ENCODE peak calls at places on chromosomes 2 and 18, in ten cellular contexts. One of them, this sample, is unnamed.

GRCh38 chr2:182186132-182186735 is 200.6 kb downstream of the PPP1R1C start:
- DNase-seq in right atrium auricular region: no peak
- DNase-seq in WTC11: no peak
- DNase-seq in right lobe of liver: no peak
- DNase-seq in cardiac fibroblast: peak; percentile 65
- DNase-seq in mesothelial cell of epicardium: no peak
- DNase-seq in glutamatergic neuron: no peak
- DNase-seq in IMR-90: peak; percentile 34
- DNase-seq in adrenal gland: no peak
- DNase-seq in ovary: no peak
- DNase-seq in this sample: peak; percentile 19

GRCh38 chr2:226130192-226130591 is 669.4 kb downstream of the IRS1 start:
- DNase-seq in right atrium auricular region: no peak
- DNase-seq in WTC11: no peak
- DNase-seq in right lobe of liver: no peak
- DNase-seq in cardiac fibroblast: peak; percentile 42
- DNase-seq in mesothelial cell of epicardium: no peak
- DNase-seq in glutamatergic neuron: no peak
- DNase-seq in IMR-90: peak; percentile 34
- DNase-seq in adrenal gland: no peak
- DNase-seq in ovary: no peak
- DNase-seq in this sample: no peak

GRCh38 chr2:120322329-120322728 is 23.6 kb upstream of the INHBB start:
- DNase-seq in right atrium auricular region: no peak
- DNase-seq in WTC11: no peak
- DNase-seq in right lobe of liver: peak; percentile 23
- DNase-seq in cardiac fibroblast: no peak
- DNase-seq in mesothelial cell of epicardium: no peak
- DNase-seq in glutamatergic neuron: no peak
- DNase-seq in IMR-90: no peak
- DNase-seq in adrenal gland: no peak
- DNase-seq in ovary: no peak
- DNase-seq in this sample: no peak

GRCh38 chr2:122634261-122634660 is 878.8 kb downstream of the TSN start:
- DNase-seq in right atrium auricular region: no peak
- DNase-seq in WTC11: no peak
- DNase-seq in right lobe of liver: no peak
- DNase-seq in cardiac fibroblast: peak; percentile 97
- DNase-seq in mesothelial cell of epicardium: no peak
- DNase-seq in glutamatergic neuron: no peak
- DNase-seq in IMR-90: peak; percentile 58
- DNase-seq in adrenal gland: peak; percentile 8
- DNase-seq in ovary: no peak
- DNase-seq in this sample: no peak

GRCh38 chr18:8696749-8697211 is 8.6 kb upstream of the MTCL1 start:
- DNase-seq in right atrium auricular region: peak; percentile 84
- DNase-seq in WTC11: peak; percentile 83
- DNase-seq in right lobe of liver: peak; percentile 76
- DNase-seq in cardiac fibroblast: peak; percentile 67
- DNase-seq in mesothelial cell of epicardium: peak; percentile 91
- DNase-seq in glutamatergic neuron: peak; percentile 87
- DNase-seq in IMR-90: peak; percentile 48
- DNase-seq in adrenal gland: peak; percentile 82
- DNase-seq in ovary: peak; percentile 82
- DNase-seq in this sample: peak; percentile 79

GRCh38 chr18:38940863-38941531 is 1375.4 kb upstream of the CELF4 start:
- DNase-seq in right atrium auricular region: no peak
- DNase-seq in WTC11: no peak
- DNase-seq in right lobe of liver: no peak
- DNase-seq in cardiac fibroblast: peak; percentile 62
- DNase-seq in mesothelial cell of epicardium: no peak
- DNase-seq in glutamatergic neuron: no peak
- DNase-seq in IMR-90: peak; percentile 53
- DNase-seq in adrenal gland: no peak
- DNase-seq in ovary: no peak
- DNase-seq in this sample: peak; percentile 65

GRCh38 chr2:203707530-203707929 is 1.1 kb downstream of the CD28 start:
- DNase-seq in right atrium auricular region: no peak
- DNase-seq in WTC11: no peak
- DNase-seq in right lobe of liver: no peak
- DNase-seq in cardiac fibroblast: no peak
- DNase-seq in mesothelial cell of epicardium: no peak
- DNase-seq in glutamatergic neuron: no peak
- DNase-seq in IMR-90: no peak
- DNase-seq in adrenal gland: no peak
- DNase-seq in ovary: no peak
- DNase-seq in this sample: no peak

GRCh38 chr2:144460981-144461766 is 58.7 kb downstream of the ZEB2 start:
- DNase-seq in right atrium auricular region: peak; percentile 85
- DNase-seq in WTC11: no peak
- DNase-seq in right lobe of liver: no peak
- DNase-seq in cardiac fibroblast: peak; percentile 90
- DNase-seq in mesothelial cell of epicardium: no peak
- DNase-seq in glutamatergic neuron: no peak
- DNase-seq in IMR-90: peak; percentile 86
- DNase-seq in adrenal gland: peak; percentile 65
- DNase-seq in ovary: no peak
- DNase-seq in this sample: no peak

GRCh38 chr2:232898592-232899541 is 28.8 kb downstream of the SNORC start:
- DNase-seq in right atrium auricular region: no peak
- DNase-seq in WTC11: no peak
- DNase-seq in right lobe of liver: no peak
- DNase-seq in cardiac fibroblast: peak; percentile 63
- DNase-seq in mesothelial cell of epicardium: peak; percentile 38
- DNase-seq in glutamatergic neuron: no peak
- DNase-seq in IMR-90: peak; percentile 75
- DNase-seq in adrenal gland: peak; percentile 72
- DNase-seq in ovary: no peak
- DNase-seq in this sample: no peak

GRCh38 chr18:33114749-33115148 is 325.8 kb downstream of the CCDC178 start:
- DNase-seq in right atrium auricular region: no peak
- DNase-seq in WTC11: no peak
- DNase-seq in right lobe of liver: no peak
- DNase-seq in cardiac fibroblast: no peak
- DNase-seq in mesothelial cell of epicardium: no peak
- DNase-seq in glutamatergic neuron: no peak
- DNase-seq in IMR-90: no peak
- DNase-seq in adrenal gland: no peak
- DNase-seq in ovary: no peak
- DNase-seq in this sample: no peak

GRCh38 chr18:51622676-51623075 is 425.2 kb upstream of the MEX3C start:
- DNase-seq in right atrium auricular region: no peak
- DNase-seq in WTC11: peak; percentile 16
- DNase-seq in right lobe of liver: no peak
- DNase-seq in cardiac fibroblast: no peak
- DNase-seq in mesothelial cell of epicardium: no peak
- DNase-seq in glutamatergic neuron: peak; percentile 80
- DNase-seq in IMR-90: no peak
- DNase-seq in adrenal gland: no peak
- DNase-seq in ovary: no peak
- DNase-seq in this sample: no peak

GRCh38 chr2:227614740-227615139 is at the start of gene SCYGR3:
- DNase-seq in right atrium auricular region: no peak
- DNase-seq in WTC11: no peak
- DNase-seq in right lobe of liver: no peak
- DNase-seq in cardiac fibroblast: no peak
- DNase-seq in mesothelial cell of epicardium: no peak
- DNase-seq in glutamatergic neuron: no peak
- DNase-seq in IMR-90: no peak
- DNase-seq in adrenal gland: no peak
- DNase-seq in ovary: no peak
- DNase-seq in this sample: peak; percentile 23

DNA sequence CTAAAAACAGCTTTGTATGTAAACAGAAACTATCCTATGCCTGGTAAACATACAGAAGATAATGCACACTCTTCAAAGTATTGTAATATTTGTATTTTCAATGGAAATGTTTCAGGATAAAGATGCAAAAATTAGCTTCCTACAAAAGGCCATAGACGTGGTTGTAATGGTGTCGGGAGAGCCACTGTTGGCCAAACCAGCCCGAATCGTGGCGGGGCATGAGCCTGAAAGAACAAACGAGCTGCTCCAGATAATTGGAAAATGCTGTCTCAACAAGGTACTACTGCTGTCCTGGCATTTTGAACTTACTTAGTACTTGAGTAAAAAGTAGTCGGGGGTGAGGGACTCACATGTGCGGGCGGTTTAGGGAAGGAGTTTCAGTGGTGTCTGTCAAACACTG is 5.4 kb downstream of the TRAF3IP1 start:
- DNase-seq in right atrium auricular region: no peak
- DNase-seq in WTC11: no peak
- DNase-seq in right lobe of liver: no peak
- DNase-seq in cardiac fibroblast: no peak
- DNase-seq in mesothelial cell of epicardium: no peak
- DNase-seq in glutamatergic neuron: no peak
- DNase-seq in IMR-90: no peak
- DNase-seq in adrenal gland: no peak
- DNase-seq in ovary: no peak
- DNase-seq in this sample: no peak
- TF ChIP-seq CTCF in right atrium auricular region: no peak
- TF ChIP-seq CTCF in WTC11: no peak
- TF ChIP-seq CTCF in right lobe of liver: no peak
- TF ChIP-seq CTCF in cardiac fibroblast: no peak
- TF ChIP-seq CTCF in mesothelial cell of epicardium: no peak
- TF ChIP-seq CTCF in glutamatergic neuron: no peak
- TF ChIP-seq CTCF in IMR-90: no peak
- TF ChIP-seq CTCF in adrenal gland: no peak
- TF ChIP-seq CTCF in ovary: no peak
- TF ChIP-seq CTCF in this sample: no peak

DNA sequence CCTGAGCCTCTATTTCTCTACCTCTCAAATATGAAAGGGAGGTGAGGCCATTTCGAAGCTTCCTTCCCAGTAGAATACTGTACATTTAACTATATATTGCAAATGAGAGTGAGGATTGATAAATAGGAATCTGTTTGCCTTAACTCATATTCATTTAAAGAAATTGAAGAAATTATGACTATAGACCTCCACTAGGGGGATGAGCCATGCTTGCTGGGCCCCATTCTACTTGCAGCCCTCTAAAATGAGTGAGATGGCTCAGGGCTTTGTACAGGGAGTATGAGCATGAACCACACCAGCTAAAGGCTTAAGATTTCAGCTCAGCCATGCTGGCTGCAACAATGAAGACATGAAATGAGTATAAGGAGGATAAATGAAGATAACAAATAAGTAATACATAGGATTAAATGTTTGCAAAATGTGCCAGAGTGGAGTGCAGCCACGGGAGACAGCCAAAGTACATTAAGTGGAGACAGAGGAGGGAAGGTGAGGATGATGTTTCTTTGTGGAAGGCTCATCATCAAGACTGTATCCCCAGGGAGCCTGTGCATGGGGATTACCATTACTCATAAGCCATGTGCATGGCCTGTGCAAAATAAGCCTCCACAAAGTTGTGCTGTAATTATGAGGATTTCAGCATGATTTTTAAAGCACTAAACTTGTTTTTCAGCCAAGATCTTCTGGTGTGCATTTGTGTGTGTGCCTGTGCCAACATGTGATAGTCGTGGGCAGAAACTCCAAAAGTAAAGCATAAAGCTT is 300.8 kb downstream of the CNTNAP5 start:
- DNase-seq in right atrium auricular region: no peak
- DNase-seq in WTC11: no peak
- DNase-seq in right lobe of liver: no peak
- DNase-seq in cardiac fibroblast: peak; percentile 10
- DNase-seq in mesothelial cell of epicardium: no peak
- DNase-seq in glutamatergic neuron: no peak
- DNase-seq in IMR-90: no peak
- DNase-seq in adrenal gland: no peak
- DNase-seq in ovary: no peak
- DNase-seq in this sample: no peak
- TF ChIP-seq CTCF in right atrium auricular region: peak; percentile 23
- TF ChIP-seq CTCF in WTC11: no peak
- TF ChIP-seq CTCF in right lobe of liver: peak; percentile 49
- TF ChIP-seq CTCF in cardiac fibroblast: peak; percentile 39
- TF ChIP-seq CTCF in mesothelial cell of epicardium: peak; percentile 14
- TF ChIP-seq CTCF in glutamatergic neuron: peak; percentile 73
- TF ChIP-seq CTCF in IMR-90: peak; percentile 7
- TF ChIP-seq CTCF in adrenal gland: no peak
- TF ChIP-seq CTCF in ovary: no peak
- TF ChIP-seq CTCF in this sample: no peak

GRCh38 chr18:66754335-66754734 is 150.4 kb upstream of the CDH19 start:
- DNase-seq in right atrium auricular region: no peak
- DNase-seq in WTC11: no peak
- DNase-seq in right lobe of liver: no peak
- DNase-seq in cardiac fibroblast: no peak
- DNase-seq in mesothelial cell of epicardium: no peak
- DNase-seq in glutamatergic neuron: no peak
- DNase-seq in IMR-90: no peak
- DNase-seq in adrenal gland: no peak
- DNase-seq in ovary: no peak
- DNase-seq in this sample: no peak

GRCh38 chr18:66752733-66753132 is 148.8 kb upstream of the CDH19 start:
- DNase-seq in right atrium auricular region: no peak
- DNase-seq in WTC11: no peak
- DNase-seq in right lobe of liver: no peak
- DNase-seq in cardiac fibroblast: no peak
- DNase-seq in mesothelial cell of epicardium: no peak
- DNase-seq in glutamatergic neuron: no peak
- DNase-seq in IMR-90: no peak
- DNase-seq in adrenal gland: no peak
- DNase-seq in ovary: no peak
- DNase-seq in this sample: no peak

GRCh38 chr18:66749475-66750035 is 145.7 kb upstream of the CDH19 start:
- DNase-seq in right atrium auricular region: no peak
- DNase-seq in WTC11: no peak
- DNase-seq in right lobe of liver: no peak
- DNase-seq in cardiac fibroblast: peak; percentile 29
- DNase-seq in mesothelial cell of epicardium: no peak
- DNase-seq in glutamatergic neuron: no peak
- DNase-seq in IMR-90: no peak
- DNase-seq in adrenal gland: no peak
- DNase-seq in ovary: no peak
- DNase-seq in this sample: no peak

DNA sequence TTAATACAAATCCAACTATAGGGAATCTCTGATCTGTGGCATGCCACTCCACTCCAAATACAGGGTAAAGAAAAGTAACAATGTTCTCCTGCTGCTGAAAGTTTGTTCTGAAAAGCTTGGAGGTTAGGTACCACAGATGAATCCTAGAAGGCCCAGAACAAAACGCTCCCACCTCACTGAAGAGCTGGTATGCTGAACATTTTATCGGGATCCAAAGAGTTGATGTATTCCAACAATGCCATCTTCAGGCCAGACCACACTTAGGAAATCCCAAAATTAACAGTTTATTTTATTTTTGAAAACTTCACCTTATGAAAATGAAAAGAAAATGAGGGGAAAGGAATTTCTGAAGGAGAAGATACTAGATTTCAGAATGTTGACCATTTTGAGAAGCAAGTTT is 145.1 kb upstream of the CDH19 start:
- DNase-seq in right atrium auricular region: no peak
- DNase-seq in WTC11: no peak
- DNase-seq in right lobe of liver: no peak
- DNase-seq in cardiac fibroblast: peak; percentile 51
- DNase-seq in mesothelial cell of epicardium: no peak
- DNase-seq in glutamatergic neuron: no peak
- DNase-seq in IMR-90: no peak
- DNase-seq in adrenal gland: no peak
- DNase-seq in ovary: no peak
- DNase-seq in this sample: no peak
- TF ChIP-seq CTCF in right atrium auricular region: peak; percentile 42
- TF ChIP-seq CTCF in WTC11: no peak
- TF ChIP-seq CTCF in right lobe of liver: peak; percentile 53
- TF ChIP-seq CTCF in cardiac fibroblast: peak; percentile 14
- TF ChIP-seq CTCF in mesothelial cell of epicardium: no peak
- TF ChIP-seq CTCF in glutamatergic neuron: no peak
- TF ChIP-seq CTCF in IMR-90: no peak
- TF ChIP-seq CTCF in adrenal gland: no peak
- TF ChIP-seq CTCF in ovary: no peak
- TF ChIP-seq CTCF in this sample: no peak

GRCh38 chr2:60318544-60318943 is 234.9 kb downstream of the BCL11A start:
- DNase-seq in right atrium auricular region: no peak
- DNase-seq in WTC11: no peak
- DNase-seq in right lobe of liver: no peak
- DNase-seq in cardiac fibroblast: no peak
- DNase-seq in mesothelial cell of epicardium: no peak
- DNase-seq in glutamatergic neuron: no peak
- DNase-seq in IMR-90: no peak
- DNase-seq in adrenal gland: no peak
- DNase-seq in ovary: no peak
- DNase-seq in this sample: no peak
- TF ChIP-seq CTCF in right atrium auricular region: peak; percentile 49
- TF ChIP-seq CTCF in WTC11: no peak
- TF ChIP-seq CTCF in right lobe of liver: no peak
- TF ChIP-seq CTCF in cardiac fibroblast: no peak
- TF ChIP-seq CTCF in mesothelial cell of epicardium: no peak
- TF ChIP-seq CTCF in glutamatergic neuron: no peak
- TF ChIP-seq CTCF in IMR-90: no peak
- TF ChIP-seq CTCF in adrenal gland: no peak
- TF ChIP-seq CTCF in ovary: no peak
- TF ChIP-seq CTCF in this sample: no peak

This sample was measured in GM20000.